ENCODE peak calls at places on chromosomes 16 and 17, in four cellular contexts. A is epithelial cell of esophagus; R is naive thymus-derived CD4-positive, alpha-beta T cell; X is stimulated activated naive CD8-positive, alpha-beta T cell treated with anti-CD3 and anti-CD28 coated beads, Interleukin-15, Interleukin-2, amounts not matched to agents 100 U/mL and 50 U/mL, for 24 hours. Z is an unnamed sample.
A peak's percentile ranks its signal among the peaks of the same experiment; 100 is the strongest.

GRCh38 chr16:23765933-23766332 is 11.1 kb downstream of the CHP2 start:
- DNase-seq in R (no peak), A (no peak), X (no peak), Z (no peak)

GRCh38 chr16:117381-118365 is 20.8 kb downstream of the NPRL3 start:
- DNase-seq in X (peak; percentile 77), A (peak; percentile 51), R (peak; percentile 44), Z (peak; percentile 43)

GRCh38 chr17:79832211-79833109 is 6.8 kb downstream of the CBX4 start:
- DNase-seq in A (no peak), R (no peak), X (no peak), Z (no peak)

GRCh38 chr17:70208825-70209555 is 39.7 kb downstream of the KCNJ2 start:
- DNase-seq in R (no peak), X (no peak), A (no peak), Z (no peak)

GRCh38 chr16:57038151-57038550 is 48.8 kb downstream of the NLRC5 start:
- DNase-seq in A (peak; percentile 25), X (no peak), R (no peak), Z (peak; percentile 66)

GRCh38 chr16:86809458-86809955 is 231.2 kb downstream of the FOXL1 start:
- DNase-seq in R (no peak), X (no peak), A (peak; percentile 89), Z (peak; percentile 87)

GRCh38 chr17:12987120-12987519 is 30.7 kb downstream of the ELAC2 start:
- DNase-seq in X (no peak), R (no peak), A (no peak), Z (no peak)

GRCh38 chr17:81907219-81908145 is 3.7 kb downstream of the PCYT2 start:
- DNase-seq in A (no peak), X (no peak), R (no peak), Z (no peak)

GRCh38 chr17:80169784-80170500 is at the start of gene CARD14:
- DNase-seq in A (peak; percentile 95), R (no peak), X (no peak), Z (no peak)

GRCh38 chr16:14454391-14454790 is 175.7 kb downstream of the PARN start:
- DNase-seq in R (no peak), X (no peak), A (no peak), Z (peak; percentile 60)

GRCh38 chr17:66542183-66542966 is 240.0 kb downstream of the PRKCA start:
- DNase-seq in R (no peak), X (no peak), A (peak; percentile 25), Z (peak; percentile 70)

GRCh38 chr17:40646791-40647548 is 648 bp downstream of the SMARCE1 start:
- DNase-seq in R (no peak), X (no peak), A (peak; percentile 39), Z (peak; percentile 49)

GRCh38 chr16:89466920-89467319 is 23.4 kb downstream of the ANKRD11 start:
- DNase-seq in X (no peak), A (no peak), R (no peak), Z (no peak)

GRCh38 chr16:64450170-64450569 is 671.7 kb downstream of the CDH11 start:
- DNase-seq in X (no peak), A (peak; percentile 44), R (no peak), Z (peak; percentile 84)

GRCh38 chr16:67304006-67304405 is 22.5 kb downstream of the KCTD19 start:
- DNase-seq in R (no peak), X (no peak), A (no peak), Z (no peak)

GRCh38 chr16:62036807-62037135 is 533 bp upstream of the CDH8 start:
- DNase-seq in R (no peak), X (no peak), A (no peak), Z (no peak)

GRCh38 chr16:77584205-77584859 is 138.0 kb upstream of the NUDT7 start:
- DNase-seq in A (peak; percentile 67), R (no peak), X (peak; percentile 24), Z (peak; percentile 79)

GRCh38 chr16:31072540-31073072 is 1.4 kb downstream of the ZNF668 start:
- DNase-seq in X (peak; percentile 37), R (no peak), A (peak; percentile 57), Z (peak; percentile 64)

GRCh38 chr17:27520571-27521185 is 64.4 kb downstream of the KSR1 start:
- DNase-seq in A (no peak), R (no peak), X (no peak), Z (no peak)

GRCh38 chr16:49643429-49644142 is 212.3 kb downstream of the ZNF423 start:
- DNase-seq in R (no peak), A (no peak), X (no peak), Z (peak; percentile 86)

GRCh38 chr16:25747160-25747758 is 55.5 kb downstream of the HS3ST4 start:
- DNase-seq in A (peak; percentile 1), X (peak; percentile 8), R (no peak), Z (no peak)

GRCh38 chr17:3474212-3474611 is 1.6 kb upstream of the ASPA start:
- DNase-seq in R (no peak), A (no peak), X (no peak), Z (peak; percentile 54)

GRCh38 chr16:62077998-62078397 is 41.8 kb upstream of the CDH8 start:
- DNase-seq in X (no peak), A (peak; percentile 21), R (no peak), Z (no peak)

GRCh38 chr17:38617967-38618760 is 12.4 kb upstream of the SRCIN1 start:
- DNase-seq in X (no peak), R (no peak), A (no peak), Z (no peak)

GRCh38 chr16:30382398-30383015 is at the start of gene SEPTIN1:
- DNase-seq in R (peak; percentile 80), X (peak; percentile 82), A (no peak), Z (no peak)

GRCh38 chr17:28344435-28344901 is 8.9 kb downstream of the TNFAIP1 start:
- DNase-seq in R (no peak), A (no peak), X (no peak), Z (no peak)

GRCh38 chr17:7191571-7192270 is 12.6 kb upstream of the ASGR1 start:
- DNase-seq in X (peak; percentile 40), R (no peak), A (peak; percentile 45), Z (peak; percentile 37)

GRCh38 chr16:17527538-17527937 is 56.8 kb upstream of the XYLT1 start:
- DNase-seq in A (no peak), X (no peak), R (no peak), Z (no peak)

GRCh38 chr16:17403156-17403809 is 67.5 kb downstream of the XYLT1 start:
- DNase-seq in X (no peak), R (no peak), A (no peak), Z (no peak)

GRCh38 chr17:51435641-51436091 is 175.3 kb downstream of the UTP18 start:
- DNase-seq in A (peak; percentile 21), R (no peak), X (peak; percentile 33), Z (peak; percentile 8)

GRCh38 chr17:57906910-57907309 is 48.3 kb downstream of the CUEDC1 start:
- DNase-seq in R (no peak), A (no peak), X (no peak), Z (no peak)

GRCh38 chr17:75614556-75615270 is 18.5 kb upstream of the SMIM5 start:
- DNase-seq in X (no peak), R (no peak), A (no peak), Z (no peak)

GRCh38 chr16:1213231-1213630 is 11.8 kb downstream of the TPSG1 start:
- DNase-seq in A (no peak), R (no peak), X (no peak), Z (no peak)

GRCh38 chr16:8194795-8195194 is 395.5 kb downstream of the TMEM114 start:
- DNase-seq in A (no peak), R (no peak), X (no peak), Z (no peak)

GRCh38 chr16:46607529-46607928 is 13.7 kb downstream of the SHCBP1 start:
- DNase-seq in X (no peak), R (no peak), A (peak; percentile 72), Z (peak; percentile 72)

GRCh38 chr17:77373298-77374169 is 232.8 kb downstream of the SEC14L1 start:
- DNase-seq in A (no peak), R (no peak), X (peak; percentile 42), Z (no peak)

GRCh38 chr16:70430667-70431536 is 8.0 kb downstream of the ST3GAL2 start:
- DNase-seq in R (peak; percentile 49), A (peak; percentile 30), X (peak; percentile 69), Z (peak; percentile 39)

GRCh38 chr16:85329999-85330693 is 217.9 kb upstream of the CIBAR2 start:
- DNase-seq in X (no peak), A (no peak), R (no peak), Z (no peak)

GRCh38 chr17:10737168-10737622 is 7.4 kb upstream of the TMEM220 start:
- DNase-seq in X (peak; percentile 49), A (peak; percentile 66), R (peak; percentile 21), Z (peak; percentile 66)

Z was measured in fibroblast of mammary gland.